ENCODE peak calls at places on chromosome 11, in seven cellular contexts. E is Panc1, Q is AG04449, F is glutamatergic neuron, D is neural progenitor cell, B is right atrium auricular region, W is B cell. X is an unnamed sample.

GRCh38 chr11:57477507-57478189 is 17.3 kb downstream of the RTN4RL2 start:
- DNase-seq in E (no peak), Q (no peak), F (no peak), D (no peak), B (no peak), W (no peak), X (no peak)

GRCh38 chr11:126109941-126110731 is 47.5 kb upstream of the CDON start:
- DNase-seq in E (no peak), Q (no peak), F (no peak), D (no peak), B (no peak), W (no peak), X (no peak)

GRCh38 chr11:120835601-120836228 is 188.2 kb upstream of the TBCEL start:
- DNase-seq in E (no peak), Q (no peak), F (no peak), D (no peak), B (no peak), W (no peak), X (peak)

GRCh38 chr11:15931497-15931896 is 424.8 kb downstream of the SOX6 start:
- DNase-seq in E (no peak), Q (no peak), F (no peak), D (no peak), B (no peak), W (no peak), X (no peak)

GRCh38 chr11:60056349-60056969 is at the start of gene MS4A3:
- DNase-seq in E (no peak), Q (no peak), F (no peak), D (peak), B (no peak), W (no peak), X (no peak)

GRCh38 chr11:77127674-77127968 is 425 bp upstream of the MYO7A start:
- DNase-seq in E (no peak), Q (no peak), F (no peak), D (peak), B (no peak), W (peak), X (no peak)

GRCh38 chr11:129189646-129190045 is 2.5 kb downstream of the ARHGAP32 start:
- DNase-seq in E (peak), Q (no peak), F (no peak), D (no peak), B (no peak), W (no peak), X (no peak)

GRCh38 chr11:125170001-125170405 is 5.5 kb downstream of the PKNOX2 start:
- DNase-seq in E (no peak), Q (no peak), F (no peak), D (peak), B (no peak), W (no peak), X (no peak)

GRCh38 chr11:125085301-125086081 is 22.4 kb downstream of the SLC37A2 start:
- DNase-seq in E (no peak), Q (no peak), F (peak), D (no peak), B (peak), W (no peak), X (no peak)

GRCh38 chr11:88315981-88316441 is 21.5 kb downstream of the CTSC start:
- DNase-seq in E (no peak), Q (no peak), F (no peak), D (no peak), B (no peak), W (no peak), X (no peak)

GRCh38 chr11:38095268-38095667 is 1497.2 kb upstream of the RAG2 start:
- DNase-seq in E (no peak), Q (no peak), F (no peak), D (no peak), B (no peak), W (no peak), X (no peak)

GRCh38 chr11:30406978-30407762 is 84.3 kb downstream of the ARL14EP start:
- DNase-seq in E (no peak), Q (no peak), F (no peak), D (peak), B (no peak), W (no peak), X (no peak)

GRCh38 chr11:82261367-82261766 is 472.3 kb downstream of the FAM181B start:
- DNase-seq in E (no peak), Q (no peak), F (no peak), D (no peak), B (no peak), W (no peak), X (no peak)

GRCh38 chr11:79419120-79419519 is 21.7 kb downstream of the TENM4 start:
- DNase-seq in E (peak), Q (no peak), F (no peak), D (no peak), B (no peak), W (no peak), X (no peak)

GRCh38 chr11:80621871-80622270 is 1181.0 kb upstream of the TENM4 start:
- DNase-seq in E (no peak), Q (no peak), F (no peak), D (no peak), B (no peak), W (no peak), X (no peak)

GRCh38 chr11:131904756-131905155 is 534.3 kb downstream of the NTM start:
- DNase-seq in E (no peak), Q (no peak), F (no peak), D (peak), B (no peak), W (no peak), X (no peak)

GRCh38 chr11:35486446-35486845 is 39.0 kb downstream of the PAMR1 start:
- DNase-seq in E (no peak), Q (no peak), F (no peak), D (no peak), B (no peak), W (no peak), X (no peak)

GRCh38 chr11:66326261-66327111 is 9.6 kb upstream of the CD248 start:
- DNase-seq in E (no peak), Q (no peak), F (peak), D (no peak), B (no peak), W (no peak), X (no peak)

GRCh38 chr11:13440100-13440855 is 22.7 kb downstream of the BTBD10 start:
- DNase-seq in E (no peak), Q (peak), F (no peak), D (no peak), B (no peak), W (no peak), X (no peak)

GRCh38 chr11:116051494-116051893 is 547.3 kb upstream of the CADM1 start:
- DNase-seq in E (no peak), Q (no peak), F (no peak), D (no peak), B (no peak), W (no peak), X (no peak)

GRCh38 chr11:121460941-121461514 is 8.3 kb upstream of the SORL1-AS1 start:
- DNase-seq in E (no peak), Q (no peak), F (no peak), D (no peak), B (no peak), W (no peak), X (no peak)

GRCh38 chr11:86737752-86738151 is 62.6 kb upstream of the PRSS23 start:
- DNase-seq in E (no peak), Q (no peak), F (no peak), D (no peak), B (no peak), W (no peak), X (no peak)

GRCh38 chr11:117026593-117027330 is 71.5 kb downstream of the SIK3 start:
- DNase-seq in E (no peak), Q (peak), F (no peak), D (no peak), B (no peak), W (no peak), X (no peak)

GRCh38 chr11:124470516-124471231 is 25.2 kb upstream of the OR8B8 start:
- DNase-seq in E (no peak), Q (no peak), F (peak), D (no peak), B (no peak), W (no peak), X (no peak)

GRCh38 chr11:94128171-94128745 is 383 bp upstream of the PANX1 start:
- DNase-seq in E (no peak), Q (no peak), F (no peak), D (no peak), B (no peak), W (no peak), X (peak)

GRCh38 chr11:125154380-125155099 is 10.0 kb upstream of the PKNOX2 start:
- DNase-seq in E (no peak), Q (no peak), F (no peak), D (no peak), B (no peak), W (no peak), X (no peak)

GRCh38 chr11:35214792-35215193 is 75.8 kb downstream of the CD44 start:
- DNase-seq in E (peak), Q (peak), F (no peak), D (peak), B (no peak), W (no peak), X (no peak)

GRCh38 chr11:121249039-121249663 is 43.4 kb upstream of the SC5D start:
- DNase-seq in E (peak), Q (no peak), F (no peak), D (peak), B (no peak), W (peak), X (peak)

GRCh38 chr11:109526061-109526460 is 104.1 kb downstream of the C11orf87 start:
- DNase-seq in E (no peak), Q (no peak), F (no peak), D (no peak), B (no peak), W (no peak), X (no peak)

GRCh38 chr11:45024357-45024756 is 73.7 kb upstream of the TP53I11 start:
- DNase-seq in E (no peak), Q (no peak), F (no peak), D (no peak), B (peak), W (no peak), X (no peak)

GRCh38 chr11:2934611-2935239 is 5.5 kb upstream of the PHLDA2 start:
- DNase-seq in E (no peak), Q (no peak), F (no peak), D (no peak), B (no peak), W (no peak), X (no peak)

GRCh38 chr11:100860318-100860896 is 173.3 kb downstream of the ARHGAP42 start:
- DNase-seq in E (no peak), Q (no peak), F (no peak), D (no peak), B (no peak), W (no peak), X (no peak)

GRCh38 chr11:12769834-12770345 is 95.7 kb downstream of the TEAD1 start:
- DNase-seq in E (no peak), Q (peak), F (no peak), D (no peak), B (no peak), W (no peak), X (no peak)

GRCh38 chr11:12016246-12016645 is 7.8 kb upstream of the DKK3 start:
- DNase-seq in E (no peak), Q (no peak), F (no peak), D (no peak), B (no peak), W (no peak), X (no peak)

GRCh38 chr11:106765849-106766248 is 252.4 kb downstream of the GUCY1A2 start:
- DNase-seq in E (no peak), Q (no peak), F (no peak), D (no peak), B (no peak), W (no peak), X (no peak)

GRCh38 chr11:31805629-31806185 is 5.4 kb downstream of the PAX6 start:
- DNase-seq in E (no peak), Q (no peak), F (no peak), D (peak), B (peak), W (no peak), X (peak)

GRCh38 chr11:117076941-117077659 is 21.1 kb downstream of the SIK3 start:
- DNase-seq in E (no peak), Q (no peak), F (no peak), D (no peak), B (no peak), W (no peak), X (no peak)

GRCh38 chr11:9266132-9266736 is 1.1 kb upstream of the DENND5A start:
- DNase-seq in E (no peak), Q (no peak), F (no peak), D (no peak), B (no peak), W (no peak), X (no peak)

GRCh38 chr11:9264381-9265210 is 554 bp downstream of the DENND5A start:
- DNase-seq in E (no peak), Q (peak), F (peak), D (peak), B (peak), W (peak), X (peak)

GRCh38 chr11:9265211-9266131 is at the start of gene DENND5A:
- DNase-seq in E (peak), Q (peak), F (peak), D (peak), B (peak), W (peak), X (peak)

GRCh38 chr11:9263840-9264380 is 1.2 kb downstream of the DENND5A start:
- DNase-seq in E (no peak), Q (no peak), F (no peak), D (no peak), B (no peak), W (peak), X (peak)

GRCh38 chr11:9260182-9261146 is 4.7 kb downstream of the DENND5A start:
- DNase-seq in E (no peak), Q (no peak), F (no peak), D (no peak), B (no peak), W (no peak), X (no peak)
- TF ChIP-seq CTCF in E (no peak), Q (no peak), F (no peak), D (peak), B (peak), W (no peak), X (no peak)

GRCh38 chr11:68956142-68956541 is 24.6 kb downstream of the MRGPRD start:
- DNase-seq in E (no peak), Q (no peak), F (peak), D (peak), B (no peak), W (peak), X (peak)
- TF ChIP-seq CTCF in E (no peak), Q (peak), F (no peak), D (peak), B (no peak), W (peak), X (peak)

GRCh38 chr11:68692881-68693483 is 8.6 kb downstream of the GAL start:
- DNase-seq in E (no peak), Q (no peak), F (no peak), D (no peak), B (no peak), W (no peak), X (no peak)

GRCh38 chr11:68692115-68692514 is 7.8 kb downstream of the GAL start:
- DNase-seq in E (no peak), Q (no peak), F (no peak), D (no peak), B (no peak), W (no peak), X (no peak)

GRCh38 chr11:68689737-68690625 is 5.6 kb downstream of the GAL start:
- DNase-seq in E (no peak), Q (no peak), F (peak), D (no peak), B (no peak), W (no peak), X (no peak)

GRCh38 chr11:68690671-68691401 is 6.5 kb downstream of the GAL start:
- DNase-seq in E (no peak), Q (no peak), F (no peak), D (no peak), B (no peak), W (no peak), X (no peak)

GRCh38 chr11:68691402-68691784 is 7.0 kb downstream of the GAL start:
- DNase-seq in E (no peak), Q (no peak), F (no peak), D (no peak), B (no peak), W (no peak), X (no peak)
- TF ChIP-seq CTCF in E (no peak), Q (no peak), F (no peak), D (no peak), B (no peak), W (no peak), X (no peak)

DNA sequence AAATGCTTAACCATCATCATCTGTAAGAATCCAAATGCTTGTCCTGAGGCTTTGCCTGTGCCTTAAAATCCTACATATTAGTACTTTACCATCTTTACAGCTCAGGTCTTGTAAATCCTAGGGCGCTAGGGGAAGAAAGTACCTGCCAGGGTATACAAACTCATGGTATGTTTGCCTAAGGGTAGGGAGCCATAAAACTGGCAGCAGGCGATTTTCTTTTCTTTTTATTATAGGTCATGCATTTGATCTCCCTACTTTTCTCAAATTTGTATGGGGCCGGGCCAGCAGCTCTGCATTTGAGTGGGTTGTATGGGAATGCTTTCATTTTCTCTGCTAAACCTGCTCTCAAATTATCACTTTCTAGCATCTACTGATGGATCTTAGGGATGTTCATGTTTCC is 24.0 kb upstream of the ZBED5 start:
- DNase-seq in E (no peak), Q (no peak), F (no peak), D (no peak), B (no peak), W (no peak), X (no peak)
- TF ChIP-seq CTCF in E (no peak), Q (no peak), F (no peak), D (no peak), B (no peak), W (no peak), X (no peak)

DNA sequence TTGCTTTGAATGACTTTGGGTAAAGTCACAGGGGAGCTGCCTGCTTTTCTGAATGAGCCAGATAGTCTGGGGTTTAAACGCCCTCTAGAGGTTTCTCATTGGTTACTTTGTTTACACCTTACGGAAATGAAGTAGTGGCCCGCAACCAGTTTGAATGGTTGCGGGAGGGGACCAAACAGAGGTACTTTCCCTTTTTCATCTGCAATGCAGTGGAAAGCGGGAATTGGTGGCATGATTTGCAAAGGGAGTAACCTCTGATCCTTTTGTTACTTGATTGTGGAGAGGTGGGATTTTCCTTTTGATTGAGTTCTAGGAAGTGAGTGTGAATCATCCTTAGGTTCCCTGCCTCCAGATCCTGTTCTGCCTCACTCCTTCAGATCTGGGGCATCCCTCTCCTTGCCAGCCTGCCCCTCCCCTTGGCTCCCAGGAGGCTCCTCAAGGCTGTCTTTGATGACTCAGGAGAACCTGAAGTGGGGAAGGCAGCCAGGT is 15.9 kb upstream of the GLYATL1 start:
- DNase-seq in E (no peak), Q (no peak), F (no peak), D (peak), B (no peak), W (peak), X (peak)
- TF ChIP-seq CTCF in E (peak), Q (peak), F (no peak), D (peak), B (peak), W (peak), X (peak)

GRCh38 chr11:73402834-73403185 is 26.6 kb downstream of the RELT start:
- DNase-seq in E (no peak), Q (no peak), F (no peak), D (no peak), B (no peak), W (peak), X (no peak)
- TF ChIP-seq CTCF in E (peak), Q (peak), F (no peak), D (no peak), B (no peak), W (no peak), X (no peak)

DNA sequence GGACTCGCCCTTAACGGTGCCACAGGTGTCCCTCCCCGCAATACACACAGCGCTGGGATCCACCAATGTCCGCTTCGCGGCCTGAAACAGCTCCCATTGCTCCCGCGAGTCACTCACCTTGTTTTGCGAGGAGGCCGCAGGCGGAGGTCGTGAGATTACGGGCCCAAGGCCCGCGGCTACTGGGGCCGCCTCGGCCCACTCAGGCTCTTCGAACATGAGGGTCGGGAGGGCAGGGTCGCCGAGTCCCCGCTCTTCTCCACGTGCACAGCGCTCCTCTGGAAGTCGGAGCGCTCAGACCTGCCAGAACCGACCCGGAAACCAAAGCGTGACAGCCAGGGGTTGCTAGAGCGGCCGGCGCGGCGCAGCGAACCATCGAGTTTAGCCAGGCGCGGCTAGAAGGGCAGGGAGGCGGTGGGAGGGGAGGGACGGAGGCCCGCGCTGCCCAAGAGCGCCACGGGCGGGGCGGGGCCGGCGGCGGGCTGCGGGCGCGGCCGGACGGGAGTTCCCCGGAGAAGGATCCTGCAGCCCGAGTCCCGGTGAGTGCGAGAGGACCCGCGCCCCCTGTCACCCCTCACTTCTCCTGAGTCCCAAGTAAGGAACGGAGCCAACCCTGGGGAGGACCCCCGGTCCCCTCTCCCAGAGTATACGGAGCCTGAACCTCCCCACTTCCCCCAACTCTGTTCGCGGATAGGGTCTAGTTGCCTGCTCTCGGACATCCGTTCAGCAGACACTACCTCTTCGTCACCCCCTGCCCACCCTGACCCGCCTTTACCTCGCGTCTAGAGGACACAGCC is at the start of the genes ILK and RRP8:
- DNase-seq in E (no peak), Q (no peak), F (peak), D (peak), B (peak), W (peak), X (peak)
- TF ChIP-seq CTCF in E (no peak), Q (no peak), F (no peak), D (peak), B (peak), W (peak), X (no peak)

X was measured in GM20000.